ENCODE peak calls at places on chromosomes 16 and 17, in ten cellular contexts. J is ovary, R is fibroblast of lung, O is Peyer's patch, D is SK-N-SH, H is body of pancreas, K is pancreas, W is psoas muscle, L is right cardiac atrium, Y is PC-9. Z is an unnamed sample. For H3K4me1, the result is how much of the 10 kb centered on the place peaks cover.

GRCh38 chr17:5203908-5204294 is 12.2 kb upstream of the ZNF594 start:
- DNase-seq in Y (no peak), J (no peak), L (no peak), H (no peak), K (no peak), R (peak), D (no peak), W (no peak), O (no peak), Z (no peak)

GRCh38 chr17:45320931-45321461 is 4.2 kb upstream of the MAP3K14 start:
- DNase-seq in L (no peak), W (no peak), O (no peak), K (no peak), H (no peak), R (peak), D (no peak), Y (peak), J (no peak), Z (no peak)

GRCh38 chr17:81164464-81165245 is 652 bp upstream of the PVALEF start:
- DNase-seq in R (no peak), H (peak), K (peak), D (peak), J (no peak), O (no peak), Y (no peak), L (no peak), W (no peak), Z (no peak)

GRCh38 chr17:1643293-1643998 is 2.1 kb downstream of the SCARF1 start:
- DNase-seq in H (peak), Y (peak), J (peak), D (peak), O (peak), R (no peak), K (peak), L (peak), W (peak), Z (peak)

GRCh38 chr16:48194828-48195566 is 39.2 kb upstream of the ABCC12 start:
- DNase-seq in K (peak), O (no peak), Y (peak), H (peak), R (peak), D (no peak), J (no peak), W (no peak), L (no peak), Z (no peak)

GRCh38 chr16:10647264-10647720 is 47.4 kb downstream of the TEKT5 start:
- DNase-seq in K (no peak), L (no peak), W (no peak), Y (no peak), D (no peak), O (no peak), H (no peak), J (no peak), R (no peak), Z (no peak)

GRCh38 chr17:3916825-3917224 is 560 bp upstream of the P2RX1 start:
- DNase-seq in O (no peak), H (no peak), R (no peak), K (no peak), D (no peak), J (no peak), Y (no peak), L (peak), W (no peak), Z (no peak)

GRCh38 chr16:68499011-68499410 is 40.1 kb upstream of the ZFP90 start:
- DNase-seq in H (no peak), O (no peak), Y (no peak), R (no peak), K (no peak), W (no peak), D (peak), J (no peak), L (no peak), Z (no peak)

GRCh38 chr17:68080411-68081150 is 45.0 kb downstream of the KPNA2 start:
- DNase-seq in Y (no peak), R (no peak), O (no peak), L (no peak), W (no peak), K (no peak), D (no peak), H (no peak), J (no peak), Z (no peak)

GRCh38 chr16:87384162-87384999 is 805 bp upstream of the FBXO31 start:
- DNase-seq in D (peak), K (no peak), W (peak), H (no peak), R (no peak), L (peak), Y (peak), O (peak), J (no peak), Z (no peak)

GRCh38 chr17:17719966-17720543 is 38.8 kb downstream of the RAI1 start:
- DNase-seq in R (no peak), W (no peak), J (no peak), O (no peak), H (no peak), L (peak), K (no peak), D (no peak), Y (peak), Z (no peak)

GRCh38 chr16:54063374-54063773 is 223.2 kb downstream of the IRX3 start:
- DNase-seq in D (no peak), R (no peak), W (no peak), O (no peak), K (no peak), Y (no peak), L (no peak), H (no peak), J (no peak), Z (no peak)

GRCh38 chr17:67800495-67800928 is 24.8 kb upstream of the BPTF start:
- DNase-seq in Y (peak), O (peak), L (peak), W (peak), K (peak), D (peak), H (peak), J (peak), R (peak), Z (no peak)

GRCh38 chr17:80347536-80347935 is 67.4 kb upstream of the ENDOV start:
- DNase-seq in Y (no peak), W (peak), D (no peak), L (no peak), J (no peak), O (peak), H (no peak), K (no peak), R (no peak), Z (no peak)

GRCh38 chr16:67990018-67990386 is 9.3 kb downstream of the DPEP2 start:
- DNase-seq in J (no peak), Y (no peak), K (no peak), W (no peak), H (no peak), R (no peak), D (no peak), L (peak), O (no peak), Z (no peak)

GRCh38 chr17:19284005-19284959 is 47.1 kb downstream of the EPN2 start:
- DNase-seq in J (no peak), R (no peak), D (no peak), O (no peak), K (no peak), H (no peak), W (no peak), L (no peak), Y (no peak), Z (no peak)

GRCh38 chr16:57258910-57259475 is 13.9 kb downstream of the ARL2BP start:
- DNase-seq in Y (no peak), K (peak), D (no peak), J (peak), H (no peak), L (no peak), W (no peak), R (no peak), O (no peak), Z (no peak)

GRCh38 chr17:19546289-19547065 is 12.8 kb downstream of the SLC47A1 start:
- DNase-seq in K (peak), L (peak), H (peak), D (no peak), R (no peak), O (no peak), W (peak), J (no peak), Y (no peak), Z (no peak)

GRCh38 chr16:49407873-49408565 is 34.4 kb downstream of the C16orf78 start:
- DNase-seq in H (peak), W (peak), J (peak), K (peak), L (peak), D (peak), Y (peak), R (peak), O (peak), Z (peak)

GRCh38 chr17:78658281-78658785 is 81.1 kb upstream of the DNAH17 start:
- DNase-seq in K (no peak), Y (no peak), W (no peak), J (no peak), L (no peak), D (no peak), R (peak), H (no peak), O (peak), Z (no peak)

GRCh38 chr17:51356084-51356410 is 95.7 kb downstream of the UTP18 start:
- DNase-seq in W (no peak), D (peak), Y (no peak), R (no peak), H (no peak), L (no peak), O (no peak), K (no peak), J (no peak), Z (no peak)

GRCh38 chr17:80846932-80847331 is 144.7 kb upstream of the CHMP6 start:
- DNase-seq in O (peak), L (no peak), K (no peak), H (no peak), J (no peak), W (peak), D (no peak), Y (no peak), R (no peak), Z (no peak)

GRCh38 chr16:54932737-54933254 is 2.1 kb downstream of the IRX5 start:
- DNase-seq in W (peak), J (no peak), Y (no peak), O (no peak), D (no peak), H (no peak), R (peak), K (no peak), L (no peak), Z (no peak)

GRCh38 chr16:59116744-59117143 is 382.6 kb upstream of the GOT2 start:
- DNase-seq in Y (no peak), W (no peak), R (no peak), H (no peak), K (no peak), D (no peak), O (no peak), L (no peak), J (no peak), Z (no peak)

GRCh38 chr16:30183961-30184429 is 593 bp downstream of the CORO1A start:
- DNase-seq in D (peak), W (peak), H (peak), O (peak), K (peak), Y (no peak), J (no peak), L (peak), R (no peak), Z (peak)

GRCh38 chr17:30920282-30920681 is 1.5 kb upstream of the ADAP2 start:
- DNase-seq in O (no peak), Y (no peak), L (no peak), K (no peak), W (peak), R (peak), D (peak), H (no peak), J (no peak), Z (no peak)

GRCh38 chr17:57671546-57672204 is 73.4 kb downstream of the CCDC182 start:
- DNase-seq in O (peak), W (peak), D (peak), L (peak), Y (peak), J (peak), H (peak), R (peak), K (peak), Z (peak)

GRCh38 chr17:9098242-9098641 is 76.9 kb downstream of the NTN1 start:
- DNase-seq in H (no peak), L (no peak), J (no peak), D (no peak), K (no peak), R (no peak), O (no peak), W (no peak), Y (no peak), Z (no peak)

GRCh38 chr17:76781056-76781982 is 43.4 kb downstream of the MFSD11 start:
- DNase-seq in J (no peak), L (no peak), D (no peak), K (no peak), W (no peak), Y (no peak), H (no peak), O (no peak), R (no peak), Z (peak)

GRCh38 chr17:56096026-56096807 is 57.1 kb upstream of the ANKFN1 start:
- DNase-seq in R (peak), W (no peak), D (no peak), H (no peak), J (no peak), L (no peak), Y (no peak), O (no peak), K (no peak), Z (no peak)

GRCh38 chr17:55278173-55278748 is 13.5 kb downstream of the HLF start:
- DNase-seq in W (no peak), L (no peak), D (peak), H (no peak), J (no peak), R (no peak), K (no peak), Y (no peak), O (no peak), Z (no peak)

GRCh38 chr17:5861246-5861645 is 208.9 kb upstream of the WSCD1 start:
- DNase-seq in L (no peak), Y (no peak), H (no peak), O (no peak), D (no peak), J (no peak), K (no peak), R (no peak), W (no peak), Z (no peak)

GRCh38 chr16:1290032-1290431 is 19.4 kb upstream of the UBE2I start:
- DNase-seq in O (no peak), D (no peak), H (no peak), R (no peak), J (no peak), W (no peak), L (no peak), K (no peak), Y (no peak), Z (no peak)

GRCh38 chr16:1291576-1291974 is 17.9 kb upstream of the UBE2I start:
- DNase-seq in D (no peak), K (no peak), O (no peak), H (no peak), R (no peak), W (no peak), L (no peak), Y (no peak), J (no peak), Z (no peak)

GRCh38 chr16:1288813-1289479 is 20.5 kb upstream of the UBE2I start:
- DNase-seq in R (no peak), O (no peak), Y (no peak), D (no peak), W (no peak), K (no peak), H (no peak), L (no peak), J (no peak), Z (peak)

GRCh38 chr16:1289480-1289872 is 20.0 kb upstream of the UBE2I start:
- DNase-seq in L (no peak), D (no peak), O (no peak), R (no peak), W (no peak), J (no peak), H (no peak), K (no peak), Y (no peak), Z (no peak)

GRCh38 chr16:1290860-1291575 is 18.4 kb upstream of the UBE2I start:
- DNase-seq in W (no peak), K (no peak), R (no peak), O (no peak), Y (peak), D (no peak), H (no peak), L (no peak), J (no peak), Z (no peak)
- H3K4me3 ChIP-seq in W (no peak), K (no peak), R (no peak), O (no peak), Y (no peak), D (no peak), H (no peak), L (no peak), J (no peak), Z (no peak)

GRCh38 chr17:50062323-50063243 is 6.7 kb downstream of the ITGA3 start:
- DNase-seq in O (peak), D (peak), J (peak), Y (peak), L (peak), W (peak), K (peak), H (peak), R (peak), Z (no peak)

GRCh38 chr17:50063516-50064252 is 7.8 kb downstream of the ITGA3 start:
- DNase-seq in R (peak), D (no peak), H (no peak), W (no peak), Y (no peak), O (no peak), J (peak), K (no peak), L (no peak), Z (no peak)

GRCh38 chr17:50059256-50059655 is 3.3 kb downstream of the ITGA3 start:
- DNase-seq in O (no peak), J (peak), R (no peak), K (peak), Y (peak), W (no peak), D (no peak), L (no peak), H (peak), Z (no peak)

GRCh38 chr17:50059759-50060273 is 3.9 kb downstream of the ITGA3 start:
- DNase-seq in Y (peak), K (no peak), H (no peak), R (peak), J (peak), D (no peak), W (no peak), O (no peak), L (no peak), Z (no peak)

GRCh38 chr17:50060951-50061712 is 5.2 kb downstream of the ITGA3 start:
- DNase-seq in H (peak), J (peak), O (no peak), Y (peak), R (peak), L (peak), D (no peak), W (peak), K (no peak), Z (no peak)
- H3K27ac ChIP-seq in H (peak), J (peak), O (peak), Y (peak), R (peak), L (peak), D (peak), W (peak), K (no peak), Z (no peak)

DNA sequence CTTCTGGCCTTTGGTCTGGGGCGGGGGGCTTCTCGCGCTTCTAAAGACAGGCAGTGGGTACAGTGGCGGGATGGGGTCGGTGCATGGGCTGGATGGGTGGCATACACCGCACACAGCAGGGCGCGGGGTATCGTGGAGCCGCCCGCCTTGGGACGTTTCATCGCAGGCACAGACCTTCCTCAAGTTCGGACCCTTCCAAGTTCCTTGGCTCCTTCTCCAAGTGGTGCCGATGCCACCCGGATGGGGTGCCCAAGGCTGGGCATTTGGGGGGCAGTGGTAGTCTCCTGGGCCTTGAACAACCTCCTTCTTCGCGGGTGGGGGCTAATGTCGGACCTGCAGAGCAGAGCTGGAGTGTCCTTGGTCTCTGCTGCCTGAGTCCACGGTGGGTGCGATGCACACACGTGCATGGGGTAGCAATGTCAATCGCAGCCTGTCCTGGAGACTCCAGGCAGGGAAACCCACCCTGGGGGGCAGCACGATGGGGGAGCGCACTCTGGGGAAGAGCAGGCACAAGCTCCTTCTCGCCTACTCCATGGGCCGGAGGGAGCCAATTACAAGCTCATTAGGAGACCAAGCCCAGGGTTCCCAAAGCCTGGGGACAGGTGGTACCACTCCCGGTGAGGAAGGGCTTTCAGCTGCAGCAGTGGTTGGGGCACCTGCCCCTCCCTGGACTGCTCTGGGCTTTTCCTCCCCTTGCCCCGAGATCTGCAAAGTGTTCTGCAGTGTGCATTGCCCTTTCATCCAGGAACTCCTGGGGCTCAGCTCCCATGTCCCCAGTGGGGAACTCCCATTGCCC is 721 bp upstream of the MTSS2 start:
- DNase-seq in D (no peak), J (no peak), Y (no peak), H (no peak), L (no peak), O (no peak), K (no peak), R (no peak), W (peak), Z (no peak)
- H3K4me1 ChIP-seq in D (under half), J (half or more), Y (under half), H (half or more), L (under half), O (under half), K (under half), R (half or more), W (half or more), Z (under half)

DNA sequence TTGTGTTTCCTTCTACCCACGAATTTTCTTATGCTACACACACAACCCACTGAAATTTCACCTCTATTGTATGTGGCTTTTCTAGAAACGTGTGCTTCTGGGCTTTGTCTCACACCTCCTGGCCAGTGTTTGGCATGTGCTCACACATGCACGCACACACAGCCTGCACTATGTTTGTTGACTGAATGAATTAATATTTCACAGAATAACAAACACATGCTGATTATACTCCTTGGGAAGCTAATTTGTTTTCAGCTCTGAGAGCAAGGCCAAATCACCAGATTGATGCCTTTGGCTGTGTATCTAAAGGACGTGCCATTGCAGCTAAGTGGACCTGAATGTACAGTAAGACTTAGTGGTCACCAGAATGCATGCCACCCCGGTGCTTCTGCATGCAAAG is 210.7 kb downstream of the WWOX start:
- DNase-seq in O (no peak), J (no peak), D (no peak), H (peak), L (no peak), Y (no peak), W (no peak), R (no peak), K (peak), Z (no peak)
- H3K4me3 ChIP-seq in O (no peak), J (no peak), D (no peak), H (no peak), L (no peak), Y (no peak), W (no peak), R (no peak), K (no peak), Z (no peak)

GRCh38 chr16:85373741-85374570 is 239.2 kb upstream of the GSE1 start:
- DNase-seq in J (no peak), H (no peak), Y (no peak), K (no peak), R (no peak), O (no peak), L (no peak), W (no peak), D (no peak), Z (no peak)

GRCh38 chr16:85377388-85378144 is 235.6 kb upstream of the GSE1 start:
- DNase-seq in O (no peak), R (peak), H (no peak), J (no peak), K (no peak), Y (no peak), D (peak), L (no peak), W (no peak), Z (no peak)

GRCh38 chr16:85376292-85377095 is 236.6 kb upstream of the GSE1 start:
- DNase-seq in K (peak), L (peak), O (no peak), W (peak), R (peak), Y (no peak), H (peak), D (peak), J (no peak), Z (no peak)

GRCh38 chr16:85374571-85374872 is 238.6 kb upstream of the GSE1 start:
- DNase-seq in H (no peak), J (peak), R (no peak), W (no peak), L (no peak), Y (no peak), K (no peak), D (peak), O (no peak), Z (no peak)

DNA sequence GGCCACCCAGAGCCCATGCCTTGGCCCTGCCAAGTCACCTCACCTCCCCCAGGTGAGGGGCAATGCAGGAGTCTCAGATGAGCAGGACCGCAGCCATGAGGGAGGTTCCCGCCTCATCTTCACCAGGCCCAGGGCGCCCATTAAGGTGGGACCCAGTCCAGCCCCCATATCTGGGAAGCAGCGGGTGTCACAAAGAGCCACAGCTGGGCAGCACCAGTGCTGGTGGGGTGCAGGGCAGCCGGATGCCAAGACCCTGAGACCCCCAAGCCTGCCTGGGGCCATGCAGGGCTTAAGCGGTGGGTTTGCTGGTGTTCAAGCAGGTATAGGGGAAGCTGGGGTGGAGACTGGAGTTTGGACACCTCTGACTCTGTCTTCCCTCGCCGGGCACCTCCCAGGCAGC is 237.8 kb upstream of the GSE1 start:
- DNase-seq in R (no peak), L (peak), H (no peak), J (no peak), K (no peak), W (no peak), D (no peak), Y (no peak), O (no peak), Z (no peak)
- H3K27ac ChIP-seq in R (no peak), L (no peak), H (no peak), J (no peak), K (no peak), W (no peak), D (no peak), Y (no peak), O (no peak), Z (no peak)